ENCODE peak calls at places on chromosomes 7 and 10, in five cellular contexts. One of them, this sample, is unnamed.

GRCh38 chr7:130632111-130632510 is 36.4 kb downstream of the COPG2 start:
- DNase-seq in HCT116: peak; percentile 26
- DNase-seq in spleen: no peak
- DNase-seq in body of pancreas: no peak
- DNase-seq in ovary: no peak
- DNase-seq in this sample: no peak

GRCh38 chr10:70540089-70540788 is 61.7 kb downstream of the PALD1 start:
- DNase-seq in ovary: no peak
- DNase-seq in body of pancreas: peak; percentile 39
- DNase-seq in spleen: no peak
- DNase-seq in HCT116: no peak
- DNase-seq in this sample: no peak

GRCh38 chr10:78401882-78402367 is 368.3 kb downstream of the RPS24 start:
- DNase-seq in body of pancreas: no peak
- DNase-seq in HCT116: no peak
- DNase-seq in ovary: peak; percentile 31
- DNase-seq in spleen: peak; percentile 51
- DNase-seq in this sample: peak; percentile 63

GRCh38 chr10:9848278-9848677 is 1169.4 kb upstream of the CELF2 start:
- DNase-seq in spleen: no peak
- DNase-seq in body of pancreas: no peak
- DNase-seq in ovary: no peak
- DNase-seq in HCT116: no peak
- DNase-seq in this sample: no peak

GRCh38 chr7:50988988-50989387 is 206.3 kb upstream of the GRB10 start:
- DNase-seq in body of pancreas: no peak
- DNase-seq in HCT116: no peak
- DNase-seq in ovary: no peak
- DNase-seq in spleen: no peak
- DNase-seq in this sample: no peak

GRCh38 chr7:112505495-112505894 is 24.7 kb downstream of the LSMEM1 start:
- DNase-seq in body of pancreas: no peak
- DNase-seq in spleen: no peak
- DNase-seq in HCT116: no peak
- DNase-seq in ovary: no peak
- DNase-seq in this sample: no peak

GRCh38 chr7:721619-722248 is 4.8 kb upstream of the DNAAF5 start:
- DNase-seq in ovary: no peak
- DNase-seq in body of pancreas: no peak
- DNase-seq in HCT116: no peak
- DNase-seq in spleen: no peak
- DNase-seq in this sample: no peak

GRCh38 chr7:37027104-37027503 is 302.8 kb upstream of the AOAH start:
- DNase-seq in ovary: no peak
- DNase-seq in HCT116: no peak
- DNase-seq in spleen: no peak
- DNase-seq in body of pancreas: no peak
- DNase-seq in this sample: no peak

GRCh38 chr10:27804136-27804535 is 58.5 kb upstream of the MKX start:
- DNase-seq in ovary: no peak
- DNase-seq in HCT116: no peak
- DNase-seq in body of pancreas: no peak
- DNase-seq in spleen: no peak
- DNase-seq in this sample: no peak

GRCh38 chr10:61897671-61898434 is 3.6 kb upstream of the ARID5B start:
- DNase-seq in ovary: peak; percentile 44
- DNase-seq in spleen: no peak
- DNase-seq in HCT116: no peak
- DNase-seq in body of pancreas: peak; percentile 84
- DNase-seq in this sample: peak; percentile 65

GRCh38 chr10:103745264-103746247 is 109.8 kb downstream of the SH3PXD2A start:
- DNase-seq in HCT116: peak; percentile 76
- DNase-seq in body of pancreas: no peak
- DNase-seq in spleen: no peak
- DNase-seq in ovary: no peak
- DNase-seq in this sample: no peak

GRCh38 chr7:92589056-92589455 is 1.1 kb downstream of the FAM133B start:
- DNase-seq in body of pancreas: no peak
- DNase-seq in spleen: no peak
- DNase-seq in ovary: no peak
- DNase-seq in HCT116: no peak
- DNase-seq in this sample: no peak

GRCh38 chr7:22990588-22990949 is 23.4 kb downstream of the HYCC1 start:
- DNase-seq in spleen: no peak
- DNase-seq in ovary: no peak
- DNase-seq in HCT116: no peak
- DNase-seq in body of pancreas: no peak
- DNase-seq in this sample: no peak

GRCh38 chr10:29479081-29479917 is 155.5 kb downstream of the SVIL start:
- DNase-seq in HCT116: no peak
- DNase-seq in body of pancreas: no peak
- DNase-seq in spleen: no peak
- DNase-seq in ovary: no peak
- DNase-seq in this sample: no peak

GRCh38 chr10:132995909-132996602 is 53.7 kb upstream of the CFAP46 start:
- DNase-seq in HCT116: no peak
- DNase-seq in body of pancreas: no peak
- DNase-seq in spleen: no peak
- DNase-seq in ovary: no peak
- DNase-seq in this sample: no peak

GRCh38 chr7:80136276-80137045 is 1.8 kb downstream of the GNAI1 start:
- DNase-seq in spleen: no peak
- DNase-seq in body of pancreas: no peak
- DNase-seq in HCT116: no peak
- DNase-seq in ovary: no peak
- DNase-seq in this sample: no peak

GRCh38 chr7:35652124-35652523 is 42.8 kb downstream of the HERPUD2 start:
- DNase-seq in ovary: no peak
- DNase-seq in spleen: peak; percentile 56
- DNase-seq in body of pancreas: no peak
- DNase-seq in HCT116: no peak
- DNase-seq in this sample: no peak

GRCh38 chr7:35505031-35505430 is 189.9 kb downstream of the HERPUD2 start:
- DNase-seq in HCT116: no peak
- DNase-seq in body of pancreas: no peak
- DNase-seq in ovary: no peak
- DNase-seq in spleen: no peak
- DNase-seq in this sample: no peak

GRCh38 chr7:149310113-149310836 is 48.3 kb downstream of the ZNF783 start:
- DNase-seq in spleen: no peak
- DNase-seq in body of pancreas: no peak
- DNase-seq in HCT116: peak; percentile 91
- DNase-seq in ovary: no peak
- DNase-seq in this sample: no peak

GRCh38 chr10:77391605-77392235 is 245.9 kb downstream of the KCNMA1 start:
- DNase-seq in HCT116: peak; percentile 74
- DNase-seq in ovary: peak; percentile 77
- DNase-seq in spleen: no peak
- DNase-seq in body of pancreas: peak; percentile 81
- DNase-seq in this sample: peak; percentile 66

GRCh38 chr10:79979310-79979972 is 30.5 kb upstream of the SFTPD start:
- DNase-seq in body of pancreas: peak; percentile 85
- DNase-seq in spleen: no peak
- DNase-seq in HCT116: no peak
- DNase-seq in ovary: no peak
- DNase-seq in this sample: peak; percentile 90

GRCh38 chr10:10605551-10606081 is 412.1 kb upstream of the CELF2 start:
- DNase-seq in HCT116: no peak
- DNase-seq in body of pancreas: no peak
- DNase-seq in ovary: peak; percentile 41
- DNase-seq in spleen: no peak
- DNase-seq in this sample: no peak

GRCh38 chr10:67815571-67816059 is 22.4 kb downstream of the DNAJC12 start:
- DNase-seq in body of pancreas: no peak
- DNase-seq in ovary: no peak
- DNase-seq in HCT116: no peak
- DNase-seq in spleen: no peak
- DNase-seq in this sample: no peak

GRCh38 chr7:31937982-31938381 is 132.2 kb downstream of the PDE1C start:
- DNase-seq in body of pancreas: no peak
- DNase-seq in ovary: no peak
- DNase-seq in spleen: no peak
- DNase-seq in HCT116: no peak
- DNase-seq in this sample: no peak

GRCh38 chr7:55365103-55365679 is at the start of gene LANCL2:
- DNase-seq in ovary: no peak
- DNase-seq in body of pancreas: peak; percentile 65
- DNase-seq in HCT116: no peak
- DNase-seq in spleen: no peak
- DNase-seq in this sample: peak; percentile 69

GRCh38 chr7:8035647-8036518 is 67.3 kb downstream of the GLCCI1 start:
- DNase-seq in spleen: no peak
- DNase-seq in HCT116: peak; percentile 10
- DNase-seq in body of pancreas: no peak
- DNase-seq in ovary: no peak
- DNase-seq in this sample: no peak

GRCh38 chr7:113796557-113796956 is 122.3 kb downstream of the PPP1R3A start:
- DNase-seq in spleen: no peak
- DNase-seq in HCT116: no peak
- DNase-seq in body of pancreas: no peak
- DNase-seq in ovary: no peak
- DNase-seq in this sample: no peak

GRCh38 chr10:18073314-18073713 is 66.9 kb upstream of the CACNB2 start:
- DNase-seq in body of pancreas: no peak
- DNase-seq in ovary: no peak
- DNase-seq in spleen: no peak
- DNase-seq in HCT116: no peak
- DNase-seq in this sample: no peak

GRCh38 chr10:129773359-129773990 is 190.6 kb downstream of the EBF3 start:
- DNase-seq in body of pancreas: no peak
- DNase-seq in ovary: no peak
- DNase-seq in spleen: peak; percentile 63
- DNase-seq in HCT116: no peak
- DNase-seq in this sample: no peak

GRCh38 chr10:33193057-33193866 is 141.2 kb downstream of the NRP1 start:
- DNase-seq in ovary: peak; percentile 84
- DNase-seq in HCT116: peak; percentile 78
- DNase-seq in body of pancreas: peak; percentile 88
- DNase-seq in spleen: peak; percentile 81
- DNase-seq in this sample: peak; percentile 91

GRCh38 chr10:103397191-103397825 is 882 bp downstream of the PDCD11 start:
- DNase-seq in spleen: no peak
- DNase-seq in HCT116: no peak
- DNase-seq in ovary: no peak
- DNase-seq in body of pancreas: peak; percentile 19
- DNase-seq in this sample: no peak

GRCh38 chr10:14588084-14588937 is 186.4 kb downstream of the FAM107B start:
- DNase-seq in body of pancreas: no peak
- DNase-seq in HCT116: no peak
- DNase-seq in ovary: no peak
- DNase-seq in spleen: no peak
- DNase-seq in this sample: no peak

GRCh38 chr7:11212816-11213215 is 239.1 kb downstream of the PHF14 start:
- DNase-seq in body of pancreas: no peak
- DNase-seq in ovary: no peak
- DNase-seq in HCT116: no peak
- DNase-seq in spleen: no peak
- DNase-seq in this sample: no peak

GRCh38 chr7:49294611-49295010 is 370.3 kb downstream of the CDC14C start:
- DNase-seq in spleen: no peak
- DNase-seq in body of pancreas: no peak
- DNase-seq in ovary: no peak
- DNase-seq in HCT116: no peak
- DNase-seq in this sample: no peak
- H3K27ac ChIP-seq in spleen: no peak overlapping the region
- H3K27ac ChIP-seq in body of pancreas: no peak overlapping the region
- H3K27ac ChIP-seq in ovary: no peak overlapping the region
- H3K27ac ChIP-seq in HCT116: no peak overlapping the region
- H3K27ac ChIP-seq in this sample: no peak overlapping the region

GRCh38 chr10:5092848-5093790 is 1.1 kb upstream of the AKR1C3 start:
- DNase-seq in HCT116: no peak
- DNase-seq in ovary: no peak
- DNase-seq in spleen: no peak
- DNase-seq in body of pancreas: no peak
- DNase-seq in this sample: no peak

GRCh38 chr10:5096108-5096507 is 1.9 kb downstream of the AKR1C3 start:
- DNase-seq in HCT116: no peak
- DNase-seq in spleen: no peak
- DNase-seq in body of pancreas: no peak
- DNase-seq in ovary: no peak
- DNase-seq in this sample: no peak

GRCh38 chr10:5092375-5092774 is 1.8 kb upstream of the AKR1C3 start:
- DNase-seq in ovary: no peak
- DNase-seq in body of pancreas: no peak
- DNase-seq in HCT116: no peak
- DNase-seq in spleen: no peak
- DNase-seq in this sample: no peak

GRCh38 chr10:5095687-5096086 is 1.5 kb downstream of the AKR1C3 start:
- DNase-seq in body of pancreas: no peak
- DNase-seq in HCT116: no peak
- DNase-seq in ovary: no peak
- DNase-seq in spleen: no peak
- DNase-seq in this sample: no peak

GRCh38 chr10:5094265-5095205 is at the start of gene AKR1C3:
- DNase-seq in ovary: no peak
- DNase-seq in HCT116: peak; percentile 51
- DNase-seq in body of pancreas: peak; percentile 18
- DNase-seq in spleen: no peak
- DNase-seq in this sample: no peak
- TF ChIP-seq POLR2A in ovary: no peak
- TF ChIP-seq POLR2A in HCT116: no peak
- TF ChIP-seq POLR2A in body of pancreas: peak; percentile 68
- TF ChIP-seq POLR2A in spleen: no peak
- TF ChIP-seq POLR2A in this sample: peak; percentile 49

GRCh38 chr10:124671486-124672075 is 72.6 kb downstream of the FAM53B start:
- DNase-seq in spleen: peak; percentile 65
- DNase-seq in body of pancreas: no peak
- DNase-seq in HCT116: peak; percentile 34
- DNase-seq in ovary: no peak
- DNase-seq in this sample: peak; percentile 40
- TF ChIP-seq CTCF in spleen: no peak
- TF ChIP-seq CTCF in body of pancreas: no peak
- TF ChIP-seq CTCF in HCT116: peak; percentile 29
- TF ChIP-seq CTCF in ovary: no peak
- TF ChIP-seq CTCF in this sample: no peak

DNA sequence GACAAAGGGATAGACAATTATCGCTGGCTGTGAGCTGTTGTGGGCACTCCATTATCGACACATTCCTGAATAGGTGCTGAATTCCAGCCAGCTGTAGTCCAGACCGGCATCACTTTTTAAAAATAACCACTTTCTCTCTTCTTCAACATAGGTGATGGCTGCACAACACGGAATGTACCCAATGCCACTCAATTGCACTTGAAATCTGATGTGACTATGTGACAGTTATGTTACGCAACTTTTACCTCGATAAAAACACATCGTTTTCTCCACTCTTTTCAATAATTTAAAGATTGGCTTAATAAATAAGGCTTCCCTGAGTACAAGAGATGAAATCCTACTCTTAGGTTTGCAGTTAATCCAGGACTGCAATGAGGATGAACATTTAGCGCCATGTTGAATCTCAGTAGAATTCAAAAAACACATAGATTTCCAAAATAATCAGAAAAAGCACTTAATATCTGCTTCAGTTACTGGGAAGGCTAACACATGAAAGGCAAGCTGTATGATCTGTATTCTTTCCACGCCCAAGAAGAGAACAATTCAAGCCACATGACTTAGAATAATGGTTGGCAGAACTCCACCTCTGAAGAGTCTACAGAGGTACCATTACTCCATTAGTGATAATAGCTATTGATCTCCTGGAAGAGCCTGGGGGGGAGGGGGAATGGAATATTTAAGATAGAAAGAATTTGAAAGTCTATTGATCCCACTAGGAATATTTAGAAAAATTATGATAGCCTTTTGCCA is 3.6 kb downstream of the YWHAG start:
- DNase-seq in body of pancreas: no peak
- DNase-seq in spleen: no peak
- DNase-seq in ovary: no peak
- DNase-seq in HCT116: no peak
- DNase-seq in this sample: no peak
- H3K27ac ChIP-seq in body of pancreas: no peak overlapping the region
- H3K27ac ChIP-seq in spleen: no peak overlapping the region
- H3K27ac ChIP-seq in ovary: no peak overlapping the region
- H3K27ac ChIP-seq in HCT116: no peak overlapping the region
- H3K27ac ChIP-seq in this sample: no peak overlapping the region